ENCODE peak calls at places on chromosomes 16 and 17, in four cellular contexts. E is IMR-90, G is fibroblast of lung, I is H9. M is an unnamed sample.
A peak's percentile ranks its signal among the peaks of the same experiment; 100 is the strongest.

GRCh38 chr16:87328846-87329245 is 11.7 kb upstream of the C16orf95 start:
- DNase-seq in E (no peak), G (no peak), I (no peak), M (no peak)

GRCh38 chr16:56189990-56190902 is 1.0 kb upstream of the GNAO1 start:
- DNase-seq in E (no peak), I (no peak), G (peak; percentile 5), M (no peak)

GRCh38 chr16:4517812-4518211 is 20.8 kb downstream of the CDIP1 start:
- DNase-seq in E (peak; percentile 46), I (peak; percentile 84), G (peak; percentile 39), M (no peak)

GRCh38 chr16:31094424-31095120 is at the start of gene VKORC1:
- DNase-seq in G (peak; percentile 97), I (peak; percentile 98), E (peak; percentile 97), M (peak; percentile 88)

GRCh38 chr17:59277031-59277430 is 54.4 kb upstream of the YPEL2 start:
- DNase-seq in G (no peak), E (no peak), I (no peak), M (no peak)

GRCh38 chr16:974606-975312 is 4.0 kb upstream of the LMF1 start:
- DNase-seq in G (no peak), E (no peak), I (no peak), M (no peak)

GRCh38 chr17:19304209-19304608 is 58.3 kb downstream of the B9D1 start:
- DNase-seq in I (no peak), E (peak; percentile 79), G (peak; percentile 53), M (no peak)

GRCh38 chr16:86387461-86388440 is 122.6 kb upstream of the FOXF1 start:
- DNase-seq in I (no peak), E (peak; percentile 100), G (peak; percentile 98), M (no peak)

GRCh38 chr16:8936421-8936820 is 27.3 kb downstream of the USP7 start:
- DNase-seq in I (peak; percentile 79), G (peak; percentile 30), E (peak; percentile 54), M (peak; percentile 17)

GRCh38 chr16:85679870-85680269 is 8.9 kb downstream of the GINS2 start:
- DNase-seq in E (no peak), G (no peak), I (no peak), M (no peak)

GRCh38 chr16:89117239-89117974 is 23.8 kb downstream of the ACSF3 start:
- DNase-seq in E (no peak), I (no peak), G (no peak), M (no peak)

GRCh38 chr16:4660454-4661007 is 32.8 kb upstream of the NUDT16L1 start:
- DNase-seq in G (peak; percentile 23), I (no peak), E (peak; percentile 60), M (no peak)

GRCh38 chr17:46848534-46848933 is 2.8 kb upstream of the WNT9B start:
- DNase-seq in G (no peak), E (no peak), I (peak; percentile 25), M (no peak)

GRCh38 chr17:57142925-57143324 is 57.9 kb downstream of the AKAP1 start:
- DNase-seq in G (peak; percentile 54), E (no peak), I (no peak), M (no peak)

GRCh38 chr17:29024456-29024952 is 18.4 kb upstream of the PIPOX start:
- DNase-seq in G (no peak), E (no peak), I (no peak), M (no peak)

GRCh38 chr17:29032067-29032551 is 10.8 kb upstream of the PIPOX start:
- DNase-seq in E (no peak), I (peak; percentile 57), G (no peak), M (no peak)

GRCh38 chr17:29032798-29033197 is 10.1 kb upstream of the PIPOX start:
- DNase-seq in E (no peak), I (peak; percentile 76), G (no peak), M (no peak)

DNA sequence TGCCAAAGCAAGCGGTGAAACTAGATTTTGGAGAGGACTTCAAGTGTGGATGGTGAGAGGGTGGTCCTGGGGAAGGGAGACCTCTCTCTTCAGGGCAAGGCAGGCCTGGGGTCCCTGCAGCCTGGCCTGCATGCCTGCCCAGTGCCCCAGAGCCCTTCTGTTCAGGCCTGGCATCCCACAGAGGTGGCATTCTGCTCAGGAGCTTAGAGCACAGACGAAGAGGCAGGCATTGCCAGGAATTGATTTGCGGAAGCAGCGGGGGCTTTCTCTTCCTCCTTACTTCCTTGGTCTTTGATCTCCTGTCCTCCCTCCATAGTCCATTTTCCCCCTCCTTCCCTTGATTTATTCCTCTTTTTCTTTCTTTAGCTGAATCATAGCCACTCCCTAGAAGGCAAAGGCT is 15.4 kb upstream of the PIPOX start:
- DNase-seq in G (no peak), E (no peak), I (no peak), M (no peak)
- H3K9ac ChIP-seq in G (no peak overlapping the region), E (no peak overlapping the region), I (no peak overlapping the region), M (no peak overlapping the region)

GRCh38 chr17:17713839-17714238 is 32.6 kb downstream of the RAI1 start:
- DNase-seq in E (peak; percentile 55), G (peak; percentile 50), I (no peak), M (no peak)
- H4K20me1 ChIP-seq in E (peaks cover 95% of the 10 kb centered on the region), G (peaks cover 1% of the 10 kb centered on the region), I (no peaks in the 10 kb centered on the region), M (peaks cover 31% of the 10 kb centered on the region)

GRCh38 chr16:19884021-19884485 is 595 bp downstream of the GPRC5B start:
- DNase-seq in I (peak; percentile 44), E (no peak), G (no peak), M (no peak)

GRCh38 chr16:19883296-19883951 is 1.2 kb downstream of the GPRC5B start:
- DNase-seq in I (peak; percentile 64), E (peak; percentile 25), G (peak; percentile 13), M (no peak)

GRCh38 chr16:19884611-19885455 is at the start of gene GPRC5B:
- DNase-seq in G (no peak), E (peak; percentile 25), I (peak; percentile 63), M (no peak)

GRCh38 chr16:19886061-19886792 is 1.6 kb upstream of the GPRC5B start:
- DNase-seq in E (peak; percentile 75), I (peak; percentile 87), G (peak; percentile 79), M (no peak)

GRCh38 chr16:19885456-19886060 is 910 bp upstream of the GPRC5B start:
- DNase-seq in G (no peak), I (peak; percentile 37), E (no peak), M (no peak)
- TF ChIP-seq CTCF in G (no peak), I (no peak), E (no peak), M (no peak)

GRCh38 chr16:2857451-2858244 is at the start of gene PRSS22:
- DNase-seq in G (no peak), I (peak; percentile 74), E (peak; percentile 13), M (no peak)

GRCh38 chr16:2859686-2860265 is 1.8 kb upstream of the PRSS22 start:
- DNase-seq in E (no peak), G (no peak), I (no peak), M (no peak)

GRCh38 chr16:2856686-2857450 is 1.1 kb downstream of the PRSS22 start:
- DNase-seq in E (no peak), I (no peak), G (no peak), M (no peak)

GRCh38 chr16:2856061-2856670 is 1.8 kb downstream of the PRSS22 start:
- DNase-seq in G (no peak), E (no peak), I (peak; percentile 80), M (no peak)

DNA sequence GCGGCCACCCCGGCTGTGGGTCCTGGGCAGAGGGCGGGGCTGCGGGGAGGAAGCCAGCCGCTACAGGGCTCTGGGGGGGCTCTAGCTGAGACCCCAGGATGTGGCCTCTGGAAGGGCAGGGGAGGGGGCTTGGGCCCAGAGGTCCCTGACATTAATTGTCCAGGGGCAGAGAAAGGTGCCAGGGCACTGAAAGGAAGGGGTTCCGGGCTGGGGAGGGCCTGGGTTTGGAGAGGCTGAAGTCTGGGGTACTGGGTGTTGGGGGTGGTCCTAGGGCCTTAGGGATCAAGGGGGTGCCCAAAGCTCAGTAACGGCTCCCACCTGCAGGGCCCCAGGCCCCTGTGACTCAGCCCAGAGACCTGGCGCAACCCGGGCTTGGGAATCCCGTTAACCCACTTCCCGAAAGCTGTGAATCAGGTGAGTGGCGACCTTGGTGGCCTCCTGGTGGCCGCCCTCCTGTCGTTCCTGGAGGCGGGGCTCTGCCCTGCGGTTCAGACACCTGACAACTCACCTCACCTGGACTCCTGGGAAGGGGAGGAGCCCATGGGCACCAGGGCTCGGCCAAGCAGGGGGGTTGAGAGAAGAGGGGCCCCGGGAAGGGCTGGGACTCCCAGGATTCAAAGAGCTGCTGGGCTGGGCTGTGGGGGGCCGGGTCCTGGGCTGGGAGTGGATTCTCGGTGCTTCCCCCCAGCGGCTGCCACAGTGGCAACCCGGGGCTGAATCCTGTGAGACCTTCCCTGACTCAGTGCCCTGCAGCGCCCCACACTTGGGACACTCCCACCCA is 465 bp upstream of the PRSS22 start:
- DNase-seq in E (no peak), G (no peak), I (peak; percentile 87), M (no peak)
- H3K9ac ChIP-seq in E (no peak overlapping the region), G (no peak overlapping the region), I (no peak overlapping the region), M (peak overlapping the region; percentile 62)